ENCODE peak calls at places on chromosomes 3 and 15, in four cellular contexts. X is K562, N is epithelial cell of proximal tubule, J is cardiac fibroblast. Y is an unnamed sample.

GRCh38 chr15:35260961-35261360 is 175.9 kb upstream of the NANOGP8 start:
- DNase-seq in N (peak), J (no peak), X (no peak), Y (no peak)

GRCh38 chr3:190514163-190515153 is 573 bp downstream of the IL1RAP start:
- DNase-seq in J (peak), X (no peak), N (no peak), Y (no peak)

GRCh38 chr15:43920815-43921214 is 94.0 kb downstream of the WDR76 start:
- DNase-seq in X (no peak), N (no peak), J (no peak), Y (no peak)

GRCh38 chr3:106126016-106126525 is 257.3 kb upstream of the CBLB start:
- DNase-seq in J (no peak), X (no peak), N (no peak), Y (no peak)

GRCh38 chr3:112629425-112629824 is 11.5 kb downstream of the CCDC80 start:
- DNase-seq in N (no peak), X (peak), J (peak), Y (no peak)

GRCh38 chr15:68209735-68210408 is 4.7 kb upstream of the CALML4 start:
- DNase-seq in J (no peak), X (no peak), N (no peak), Y (no peak)

GRCh38 chr3:148606979-148607378 is 90.7 kb upstream of the AGTR1 start:
- DNase-seq in N (no peak), J (peak), X (no peak), Y (no peak)

GRCh38 chr3:9153763-9154601 is 95.5 kb downstream of the SRGAP3 start:
- DNase-seq in N (no peak), X (no peak), J (peak), Y (no peak)

GRCh38 chr15:79602731-79603130 is 170.6 kb downstream of the MINAR1 start:
- DNase-seq in J (no peak), N (no peak), X (no peak), Y (no peak)

GRCh38 chr3:14555835-14556234 is 15.7 kb upstream of the GRIP2 start:
- DNase-seq in J (no peak), X (no peak), N (no peak), Y (no peak)

GRCh38 chr15:57389991-57390390 is 13.7 kb downstream of the CGNL1 start:
- DNase-seq in N (no peak), J (no peak), X (no peak), Y (no peak)

DNA sequence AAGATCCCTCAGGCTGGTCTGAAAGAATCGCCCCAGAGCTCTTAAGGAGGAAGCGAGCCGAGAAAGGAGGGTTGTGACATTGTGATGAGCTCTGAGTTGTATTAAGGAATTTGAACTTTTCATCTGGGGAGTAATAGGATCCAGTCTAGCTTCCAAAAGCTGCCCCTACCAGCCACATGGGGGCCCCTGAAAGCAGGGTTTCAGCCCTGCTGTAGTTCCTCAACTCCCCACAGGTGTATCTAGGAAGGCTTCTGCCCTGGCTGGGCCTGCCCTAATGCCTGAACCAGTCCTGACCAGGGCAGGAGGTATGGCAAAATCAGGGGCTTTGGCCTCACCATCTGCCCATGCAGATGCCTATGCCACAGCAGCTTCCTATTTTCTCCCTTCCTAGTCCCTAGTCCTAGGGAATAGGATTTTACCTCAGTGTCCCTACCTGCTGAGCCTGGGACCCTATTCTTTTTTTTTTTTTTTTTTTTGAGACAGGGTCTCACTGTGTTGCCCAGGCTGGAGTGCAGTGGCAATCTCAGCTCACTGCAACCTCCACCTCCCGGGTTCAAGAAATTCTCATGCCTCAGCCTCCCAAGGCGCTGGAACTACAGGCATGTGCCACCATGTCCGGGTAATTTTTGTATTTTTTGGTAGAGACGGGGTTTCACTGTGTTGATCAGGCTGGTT is 5.0 kb upstream of the AP3S2 start:
- DNase-seq in N (no peak), J (peak), X (peak), Y (peak)
- TF ChIP-seq CTCF in N (peak), J (peak), X (peak), Y (peak)

GRCh38 chr3:195750797-195751520 is 30.2 kb downstream of the MUC20 start:
- DNase-seq in J (no peak), N (no peak), X (no peak), Y (no peak)
- TF ChIP-seq CTCF in J (no peak), N (no peak), X (no peak), Y (no peak)

GRCh38 chr15:81410318-81410753 is 36.3 kb upstream of the TMC3 start:
- DNase-seq in J (peak), N (peak), X (peak), Y (peak)
- TF ChIP-seq CTCF in J (peak), N (peak), X (peak), Y (peak)

GRCh38 chr15:38260077-38260476 is 7.4 kb downstream of the SPRED1 start:
- DNase-seq in N (no peak), J (peak), X (no peak), Y (no peak)
- TF ChIP-seq CTCF in N (no peak), J (peak), X (no peak), Y (no peak)

GRCh38 chr15:89305395-89305794 is 29.2 kb downstream of the POLG start:
- DNase-seq in J (no peak), X (no peak), N (no peak), Y (no peak)

GRCh38 chr15:89303986-89304385 is 30.6 kb downstream of the POLG start:
- DNase-seq in J (no peak), X (no peak), N (no peak), Y (no peak)

GRCh38 chr15:89301304-89302089 is 33.1 kb downstream of the POLG start:
- DNase-seq in N (no peak), X (no peak), J (no peak), Y (no peak)

DNA sequence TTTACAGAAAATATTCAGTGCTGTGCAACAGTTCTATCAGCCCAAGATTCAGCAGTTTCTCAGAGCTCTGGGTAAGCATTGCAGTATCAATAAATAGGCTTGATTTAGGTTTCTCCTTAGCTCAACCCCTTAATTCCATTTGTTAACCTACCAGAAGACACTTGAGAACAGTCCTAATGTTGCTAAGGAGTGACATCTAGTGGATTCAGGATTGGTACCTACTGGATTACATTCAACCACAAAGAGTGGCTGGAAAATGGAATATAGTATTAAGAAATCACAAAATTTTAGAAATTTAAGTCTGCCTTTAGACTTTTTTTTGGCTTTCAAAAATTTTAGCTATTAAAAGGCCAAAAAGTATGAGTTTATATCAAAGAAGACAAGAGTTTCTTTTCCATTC is 34.7 kb downstream of the POLG start:
- DNase-seq in X (no peak), J (peak), N (no peak), Y (no peak)
- TF ChIP-seq CTCF in X (no peak), J (peak), N (peak), Y (no peak)

GRCh38 chr15:55318588-55319494 is at the start of the genes PIGB and PIGBOS1:
- DNase-seq in J (peak), N (peak), X (peak), Y (peak)
- TF ChIP-seq CTCF in J (no peak), N (no peak), X (no peak), Y (no peak)

GRCh38 chr3:150751781-150752263 is 11.1 kb downstream of the SIAH2 start:
- DNase-seq in X (no peak), N (no peak), J (no peak), Y (no peak)
- TF ChIP-seq CTCF in X (no peak), N (no peak), J (no peak), Y (no peak)